ENCODE peak calls at places on chromosome 12, in nine cellular contexts. X is endothelial cell, I is MCF 10A, H is astrocyte of the cerebellum, G is cerebellum, Y is GM10248, A is epithelial cell of esophagus, C is RWPE1, M is NCI-H1694. P is an unnamed sample.

GRCh38 chr12:67826148-67826547 is 163.1 kb upstream of the IFNG-AS1 start:
- DNase-seq in X (no peak), I (no peak), H (no peak), G (no peak), Y (no peak), A (no peak), C (no peak), M (no peak), P (no peak)

GRCh38 chr12:26406391-26406790 is 211.0 kb downstream of the SSPN start:
- DNase-seq in X (no peak), I (no peak), H (no peak), G (peak; percentile 21), Y (no peak), A (no peak), C (no peak), M (no peak), P (no peak)

GRCh38 chr12:82359115-82359478 is 768 bp downstream of the METTL25 start:
- DNase-seq in X (peak; percentile 15), I (no peak), H (no peak), G (peak; percentile 30), Y (peak; percentile 18), A (peak; percentile 11), C (peak; percentile 8), M (no peak), P (no peak)

GRCh38 chr12:1279050-1279449 is 288.0 kb downstream of the ERC1 start:
- DNase-seq in X (no peak), I (no peak), H (no peak), G (no peak), Y (no peak), A (no peak), C (no peak), M (no peak), P (peak; percentile 6)

GRCh38 chr12:101671157-101671791 is 26.2 kb upstream of the CHPT1 start:
- DNase-seq in X (no peak), I (no peak), H (no peak), G (no peak), Y (peak; percentile 38), A (no peak), C (no peak), M (no peak), P (no peak)

GRCh38 chr12:9651265-9651729 is 18.2 kb upstream of the CLEC2D start:
- DNase-seq in X (no peak), I (peak; percentile 36), H (peak; percentile 38), G (no peak), Y (no peak), A (peak; percentile 53), C (no peak), M (no peak), P (peak; percentile 31)

GRCh38 chr12:131434208-131435125 is 276.4 kb upstream of the SFSWAP start:
- DNase-seq in X (no peak), I (no peak), H (no peak), G (no peak), Y (no peak), A (no peak), C (no peak), M (no peak), P (no peak)

GRCh38 chr12:88944403-88944802 is 364.1 kb upstream of the KITLG start:
- DNase-seq in X (no peak), I (peak; percentile 75), H (no peak), G (no peak), Y (no peak), A (peak; percentile 81), C (peak; percentile 46), M (no peak), P (peak; percentile 84)

GRCh38 chr12:49598527-49598926 is 6.9 kb downstream of the FAM186B start:
- DNase-seq in X (no peak), I (no peak), H (no peak), G (no peak), Y (no peak), A (no peak), C (no peak), M (no peak), P (no peak)

GRCh38 chr12:18895946-18896345 is 158.0 kb downstream of the CAPZA3 start:
- DNase-seq in X (no peak), I (no peak), H (no peak), G (no peak), Y (no peak), A (no peak), C (no peak), M (no peak), P (no peak)

GRCh38 chr12:100795193-100796179 is 910 bp downstream of the ANO4 start:
- DNase-seq in X (no peak), I (no peak), H (no peak), G (no peak), Y (no peak), A (no peak), C (no peak), M (no peak), P (no peak)

GRCh38 chr12:20050166-20050565 is 318.2 kb upstream of the PDE3A start:
- DNase-seq in X (no peak), I (no peak), H (no peak), G (no peak), Y (no peak), A (no peak), C (no peak), M (no peak), P (no peak)

GRCh38 chr12:56190695-56191155 is 1.4 kb upstream of the SMARCC2 start:
- DNase-seq in X (no peak), I (peak; percentile 31), H (no peak), G (peak; percentile 15), Y (no peak), A (no peak), C (no peak), M (no peak), P (no peak)

GRCh38 chr12:49568442-49568776 is 467 bp upstream of the MCRS1 start:
- DNase-seq in X (no peak), I (no peak), H (no peak), G (no peak), Y (no peak), A (no peak), C (no peak), M (no peak), P (no peak)

GRCh38 chr12:62586850-62587249 is 120.2 kb downstream of the MON2 start:
- DNase-seq in X (no peak), I (no peak), H (no peak), G (no peak), Y (no peak), A (no peak), C (no peak), M (no peak), P (no peak)

GRCh38 chr12:113473942-113474341 is 2.3 kb upstream of the LHX5 start:
- DNase-seq in X (no peak), I (no peak), H (no peak), G (no peak), Y (no peak), A (no peak), C (no peak), M (no peak), P (peak; percentile 67)

P was measured in PC-3.